ENCODE peak calls at places on chromosome 9, in four cellular contexts. One of them, this sample, is unnamed.

GRCh38 chr9:107807183-107807582 is 317.6 kb upstream of the KLF4 start:
- DNase-seq in Panc1: no peak
- DNase-seq in AG04450: no peak
- DNase-seq in GM23338: no peak
- DNase-seq in this sample: no peak

GRCh38 chr9:23011669-23012068 is 565.0 kb downstream of the DMRTA1 start:
- DNase-seq in Panc1: no peak
- DNase-seq in AG04450: no peak
- DNase-seq in GM23338: no peak
- DNase-seq in this sample: no peak

GRCh38 chr9:80012557-80013330 is 441.0 kb downstream of the TLE4 start:
- DNase-seq in Panc1: no peak
- DNase-seq in AG04450: no peak
- DNase-seq in GM23338: no peak
- DNase-seq in this sample: no peak

GRCh38 chr9:106897223-106897622 is 34.3 kb downstream of the ZNF462 start:
- DNase-seq in Panc1: no peak
- DNase-seq in AG04450: no peak
- DNase-seq in GM23338: no peak
- DNase-seq in this sample: no peak

GRCh38 chr9:61674465-61674864 is 484.6 kb downstream of the SPATA31A7 start:
- DNase-seq in Panc1: no peak
- DNase-seq in AG04450: no peak
- DNase-seq in GM23338: no peak
- DNase-seq in this sample: no peak

GRCh38 chr9:7509586-7509985 is 290.0 kb downstream of the DMAC1 start:
- DNase-seq in Panc1: no peak
- DNase-seq in AG04450: peak; percentile 29
- DNase-seq in GM23338: no peak
- DNase-seq in this sample: no peak

GRCh38 chr9:120711841-120712538 is 2.3 kb downstream of the MEGF9 start:
- DNase-seq in Panc1: no peak
- DNase-seq in AG04450: no peak
- DNase-seq in GM23338: no peak
- DNase-seq in this sample: no peak

GRCh38 chr9:101587644-101588043 is 7.1 kb downstream of the PPP3R2 start:
- DNase-seq in Panc1: no peak
- DNase-seq in AG04450: no peak
- DNase-seq in GM23338: no peak
- DNase-seq in this sample: no peak

GRCh38 chr9:101429736-101430135 is 5.8 kb downstream of the ALDOB start:
- DNase-seq in Panc1: no peak
- DNase-seq in AG04450: no peak
- DNase-seq in GM23338: no peak
- DNase-seq in this sample: no peak

GRCh38 chr9:132857601-132858342 is 20.3 kb downstream of the AK8 start:
- DNase-seq in Panc1: no peak
- DNase-seq in AG04450: no peak
- DNase-seq in GM23338: no peak
- DNase-seq in this sample: no peak

GRCh38 chr9:75033789-75034473 is 5.8 kb upstream of the CARNMT1 start:
- DNase-seq in Panc1: no peak
- DNase-seq in AG04450: no peak
- DNase-seq in GM23338: no peak
- DNase-seq in this sample: no peak

GRCh38 chr9:38022995-38023394 is 46.0 kb downstream of the SHB start:
- DNase-seq in Panc1: no peak
- DNase-seq in AG04450: no peak
- DNase-seq in GM23338: no peak
- DNase-seq in this sample: no peak

GRCh38 chr9:121288874-121289553 is 21.1 kb downstream of the GSN start:
- DNase-seq in Panc1: no peak
- DNase-seq in AG04450: peak; percentile 48
- DNase-seq in GM23338: peak; percentile 83
- DNase-seq in this sample: no peak

GRCh38 chr9:33233659-33234335 is 6.2 kb upstream of the SPINK4 start:
- DNase-seq in Panc1: peak; percentile 54
- DNase-seq in AG04450: peak; percentile 91
- DNase-seq in GM23338: no peak
- DNase-seq in this sample: peak; percentile 99

DNA sequence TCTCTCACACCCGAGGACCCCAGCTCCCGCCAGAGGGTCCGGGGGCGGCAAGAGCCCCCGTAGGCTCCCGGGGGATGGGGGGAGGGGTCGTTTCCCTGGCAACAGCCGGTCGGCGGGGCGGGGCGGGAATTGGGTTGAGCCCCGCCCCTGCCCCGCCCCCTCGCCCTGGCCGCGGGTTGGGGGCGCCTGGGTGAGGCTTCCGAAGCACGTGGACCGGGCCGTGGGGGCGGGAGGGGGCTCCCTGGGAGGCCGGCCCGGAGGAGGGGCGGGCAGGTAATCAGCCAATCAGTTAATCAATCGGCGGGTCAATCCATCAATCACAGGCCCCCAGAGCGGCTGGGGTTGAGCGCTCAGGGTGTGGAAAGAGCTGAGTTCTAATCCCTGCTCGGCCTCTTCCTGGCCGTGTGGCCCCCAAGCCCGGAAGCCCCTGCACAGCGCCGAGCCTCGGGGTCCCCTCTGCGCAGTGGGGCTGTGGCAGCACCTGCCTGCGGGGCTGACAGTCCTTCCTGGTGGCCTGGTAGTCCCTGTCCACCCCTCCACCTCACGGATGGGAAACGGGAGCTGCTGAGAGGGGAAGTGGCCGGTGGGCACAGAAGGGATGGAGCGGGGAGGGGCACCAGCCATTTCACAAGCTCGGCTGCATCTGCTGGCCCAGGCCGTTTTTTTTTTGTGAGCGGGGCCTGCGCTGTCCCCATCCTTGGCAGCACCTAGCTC is 174.3 kb upstream of the IER5L start:
- DNase-seq in Panc1: no peak
- DNase-seq in AG04450: no peak
- DNase-seq in GM23338: peak; percentile 88
- DNase-seq in this sample: no peak
- H3K4me3 ChIP-seq in Panc1: peak overlapping the region; percentile 48
- H3K4me3 ChIP-seq in AG04450: peak overlapping the region; percentile 45
- H3K4me3 ChIP-seq in GM23338: peak overlapping the region; percentile 85
- H3K4me3 ChIP-seq in this sample: peak overlapping the region; percentile 38

GRCh38 chr9:14880951-14881465 is 29.2 kb downstream of the FREM1 start:
- DNase-seq in Panc1: no peak
- DNase-seq in AG04450: no peak
- DNase-seq in GM23338: no peak
- DNase-seq in this sample: no peak

GRCh38 chr9:14888272-14888671 is 22.0 kb downstream of the FREM1 start:
- DNase-seq in Panc1: no peak
- DNase-seq in AG04450: no peak
- DNase-seq in GM23338: no peak
- DNase-seq in this sample: no peak

GRCh38 chr9:14882118-14882517 is 28.1 kb downstream of the FREM1 start:
- DNase-seq in Panc1: no peak
- DNase-seq in AG04450: no peak
- DNase-seq in GM23338: no peak
- DNase-seq in this sample: no peak

GRCh38 chr9:14887149-14887548 is 23.1 kb downstream of the FREM1 start:
- DNase-seq in Panc1: no peak
- DNase-seq in AG04450: no peak
- DNase-seq in GM23338: no peak
- DNase-seq in this sample: no peak

GRCh38 chr9:14883310-14883944 is 26.8 kb downstream of the FREM1 start:
- DNase-seq in Panc1: no peak
- DNase-seq in AG04450: no peak
- DNase-seq in GM23338: no peak
- DNase-seq in this sample: no peak
- H3K4me3 ChIP-seq in Panc1: no peak overlapping the region
- H3K4me3 ChIP-seq in AG04450: no peak overlapping the region
- H3K4me3 ChIP-seq in GM23338: no peak overlapping the region
- H3K4me3 ChIP-seq in this sample: no peak overlapping the region

GRCh38 chr9:21381752-21382339 is 3.4 kb downstream of the IFNA2 start:
- DNase-seq in Panc1: no peak
- DNase-seq in AG04450: no peak
- DNase-seq in GM23338: peak; percentile 69
- DNase-seq in this sample: no peak
- H3K4me3 ChIP-seq in Panc1: no peak overlapping the region
- H3K4me3 ChIP-seq in AG04450: no peak overlapping the region
- H3K4me3 ChIP-seq in GM23338: no peak overlapping the region
- H3K4me3 ChIP-seq in this sample: no peak overlapping the region

DNA sequence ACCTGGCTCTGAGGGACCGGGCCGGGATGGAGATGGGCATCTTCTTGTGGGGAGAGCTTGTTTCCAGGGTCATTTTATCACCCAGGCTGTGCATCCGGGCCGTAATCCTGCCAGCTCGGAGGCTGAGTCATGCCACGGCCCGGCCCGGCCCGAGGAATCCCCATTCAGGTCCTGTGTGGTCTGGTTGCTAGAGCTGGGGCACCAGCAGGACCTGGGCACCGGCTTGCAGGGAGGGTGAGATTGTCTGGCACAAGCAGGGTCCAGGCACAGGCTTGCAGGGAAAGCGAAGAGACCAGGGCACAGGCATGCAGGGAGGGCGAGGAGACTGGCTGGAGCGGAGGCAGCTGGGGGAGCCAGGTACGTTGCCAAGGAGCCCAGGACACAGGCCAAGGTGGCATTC is 106.8 kb downstream of the RXRA start:
- DNase-seq in Panc1: no peak
- DNase-seq in AG04450: no peak
- DNase-seq in GM23338: no peak
- DNase-seq in this sample: no peak
- H3K4me3 ChIP-seq in Panc1: no peak overlapping the region
- H3K4me3 ChIP-seq in AG04450: no peak overlapping the region
- H3K4me3 ChIP-seq in GM23338: no peak overlapping the region
- H3K4me3 ChIP-seq in this sample: no peak overlapping the region